ENCODE peak calls at places on chromosomes 1 and 21, in six cellular contexts. One of them, this sample, is unnamed.

GRCh38 chr1:225450491-225451191 is 22.8 kb upstream of the LBR start:
- DNase-seq in heart left ventricle: peak
- DNase-seq in ovary: peak
- DNase-seq in RWPE2: no peak
- DNase-seq in cardiac muscle cell: no peak
- DNase-seq in upper lobe of right lung: peak
- DNase-seq in this sample: no peak

GRCh38 chr21:27564684-27565280 is 597.9 kb upstream of the ADAMTS5 start:
- DNase-seq in RWPE2: no peak
- DNase-seq in cardiac muscle cell: peak
- DNase-seq in ovary: peak
- DNase-seq in upper lobe of right lung: no peak
- DNase-seq in heart left ventricle: no peak
- DNase-seq in this sample: peak

GRCh38 chr1:239125027-239125426 is 261.3 kb upstream of the CHRM3 start:
- DNase-seq in heart left ventricle: no peak
- DNase-seq in upper lobe of right lung: no peak
- DNase-seq in RWPE2: no peak
- DNase-seq in ovary: no peak
- DNase-seq in cardiac muscle cell: peak
- DNase-seq in this sample: no peak

GRCh38 chr1:182110635-182111034 is 49.1 kb upstream of the ZNF648 start:
- DNase-seq in ovary: no peak
- DNase-seq in upper lobe of right lung: no peak
- DNase-seq in RWPE2: no peak
- DNase-seq in heart left ventricle: no peak
- DNase-seq in cardiac muscle cell: no peak
- DNase-seq in this sample: no peak

GRCh38 chr1:97350241-97350640 is 570.6 kb downstream of the DPYD start:
- DNase-seq in heart left ventricle: no peak
- DNase-seq in upper lobe of right lung: no peak
- DNase-seq in cardiac muscle cell: no peak
- DNase-seq in RWPE2: no peak
- DNase-seq in ovary: no peak
- DNase-seq in this sample: no peak

GRCh38 chr1:220819627-220820026 is 32.9 kb downstream of the MTARC1 start:
- DNase-seq in RWPE2: no peak
- DNase-seq in ovary: no peak
- DNase-seq in cardiac muscle cell: no peak
- DNase-seq in upper lobe of right lung: no peak
- DNase-seq in heart left ventricle: no peak
- DNase-seq in this sample: no peak

GRCh38 chr1:211632808-211633522 is 42.5 kb downstream of the NEK2 start:
- DNase-seq in cardiac muscle cell: peak
- DNase-seq in upper lobe of right lung: no peak
- DNase-seq in RWPE2: no peak
- DNase-seq in heart left ventricle: peak
- DNase-seq in ovary: peak
- DNase-seq in this sample: no peak

GRCh38 chr1:56787330-56787729 is 31.9 kb downstream of the FYB2 start:
- DNase-seq in RWPE2: no peak
- DNase-seq in cardiac muscle cell: no peak
- DNase-seq in heart left ventricle: no peak
- DNase-seq in upper lobe of right lung: no peak
- DNase-seq in ovary: no peak
- DNase-seq in this sample: no peak

GRCh38 chr1:67838180-67838912 is 5.1 kb upstream of the GNG12 start:
- DNase-seq in RWPE2: no peak
- DNase-seq in heart left ventricle: no peak
- DNase-seq in upper lobe of right lung: no peak
- DNase-seq in ovary: no peak
- DNase-seq in cardiac muscle cell: peak
- DNase-seq in this sample: no peak

GRCh38 chr1:33710989-33711388 is 152.9 kb upstream of the HMGB4 start:
- DNase-seq in ovary: no peak
- DNase-seq in cardiac muscle cell: no peak
- DNase-seq in RWPE2: no peak
- DNase-seq in upper lobe of right lung: no peak
- DNase-seq in heart left ventricle: no peak
- DNase-seq in this sample: no peak

GRCh38 chr1:226657788-226658537 is 81.1 kb downstream of the ITPKB start:
- DNase-seq in upper lobe of right lung: no peak
- DNase-seq in heart left ventricle: peak
- DNase-seq in RWPE2: no peak
- DNase-seq in cardiac muscle cell: no peak
- DNase-seq in ovary: no peak
- DNase-seq in this sample: no peak

GRCh38 chr1:72845342-72845741 is 563.0 kb upstream of the NEGR1 start:
- DNase-seq in RWPE2: no peak
- DNase-seq in upper lobe of right lung: no peak
- DNase-seq in ovary: no peak
- DNase-seq in cardiac muscle cell: peak
- DNase-seq in heart left ventricle: no peak
- DNase-seq in this sample: no peak

GRCh38 chr1:94727846-94728715 is 92.1 kb upstream of the SLC44A3 start:
- DNase-seq in heart left ventricle: no peak
- DNase-seq in upper lobe of right lung: no peak
- DNase-seq in RWPE2: peak
- DNase-seq in cardiac muscle cell: peak
- DNase-seq in ovary: peak
- DNase-seq in this sample: no peak

GRCh38 chr1:230301820-230302219 is 124.3 kb downstream of the PGBD5 start:
- DNase-seq in cardiac muscle cell: no peak
- DNase-seq in RWPE2: no peak
- DNase-seq in ovary: no peak
- DNase-seq in upper lobe of right lung: no peak
- DNase-seq in heart left ventricle: no peak
- DNase-seq in this sample: no peak

GRCh38 chr1:75373542-75374159 is 237.3 kb downstream of the SLC44A5 start:
- DNase-seq in RWPE2: no peak
- DNase-seq in heart left ventricle: no peak
- DNase-seq in ovary: no peak
- DNase-seq in cardiac muscle cell: no peak
- DNase-seq in upper lobe of right lung: no peak
- DNase-seq in this sample: no peak

GRCh38 chr1:150259758-150260669 is 2.4 kb downstream of the CA14 start:
- DNase-seq in heart left ventricle: no peak
- DNase-seq in ovary: peak
- DNase-seq in RWPE2: peak
- DNase-seq in cardiac muscle cell: peak
- DNase-seq in upper lobe of right lung: peak
- DNase-seq in this sample: peak

GRCh38 chr1:175072131-175072941 is 4.7 kb downstream of the TNN start:
- DNase-seq in upper lobe of right lung: no peak
- DNase-seq in ovary: no peak
- DNase-seq in RWPE2: no peak
- DNase-seq in cardiac muscle cell: peak
- DNase-seq in heart left ventricle: no peak
- DNase-seq in this sample: no peak

GRCh38 chr1:208068441-208068840 is 157.5 kb upstream of the CD34 start:
- DNase-seq in heart left ventricle: no peak
- DNase-seq in upper lobe of right lung: no peak
- DNase-seq in ovary: no peak
- DNase-seq in RWPE2: no peak
- DNase-seq in cardiac muscle cell: no peak
- DNase-seq in this sample: peak

GRCh38 chr1:189899686-189900495 is 577.8 kb downstream of the BRINP3 start:
- DNase-seq in upper lobe of right lung: no peak
- DNase-seq in cardiac muscle cell: no peak
- DNase-seq in ovary: no peak
- DNase-seq in heart left ventricle: no peak
- DNase-seq in RWPE2: no peak
- DNase-seq in this sample: no peak

GRCh38 chr21:17463441-17463840 is 49.4 kb upstream of the CXADR start:
- DNase-seq in upper lobe of right lung: no peak
- DNase-seq in cardiac muscle cell: peak
- DNase-seq in RWPE2: no peak
- DNase-seq in ovary: no peak
- DNase-seq in heart left ventricle: no peak
- DNase-seq in this sample: no peak

GRCh38 chr1:22334860-22335550 is 116.6 kb upstream of the ZBTB40 start:
- DNase-seq in upper lobe of right lung: no peak
- DNase-seq in ovary: no peak
- DNase-seq in heart left ventricle: no peak
- DNase-seq in RWPE2: no peak
- DNase-seq in cardiac muscle cell: no peak
- DNase-seq in this sample: no peak

GRCh38 chr1:45246760-45247159 is 40.4 kb upstream of the ZSWIM5 start:
- DNase-seq in ovary: no peak
- DNase-seq in RWPE2: no peak
- DNase-seq in cardiac muscle cell: peak
- DNase-seq in upper lobe of right lung: no peak
- DNase-seq in heart left ventricle: no peak
- DNase-seq in this sample: no peak

GRCh38 chr1:11530731-11531311 is 51.9 kb downstream of the DISP3 start:
- DNase-seq in upper lobe of right lung: peak
- DNase-seq in ovary: no peak
- DNase-seq in RWPE2: peak
- DNase-seq in heart left ventricle: no peak
- DNase-seq in cardiac muscle cell: no peak
- DNase-seq in this sample: no peak

DNA sequence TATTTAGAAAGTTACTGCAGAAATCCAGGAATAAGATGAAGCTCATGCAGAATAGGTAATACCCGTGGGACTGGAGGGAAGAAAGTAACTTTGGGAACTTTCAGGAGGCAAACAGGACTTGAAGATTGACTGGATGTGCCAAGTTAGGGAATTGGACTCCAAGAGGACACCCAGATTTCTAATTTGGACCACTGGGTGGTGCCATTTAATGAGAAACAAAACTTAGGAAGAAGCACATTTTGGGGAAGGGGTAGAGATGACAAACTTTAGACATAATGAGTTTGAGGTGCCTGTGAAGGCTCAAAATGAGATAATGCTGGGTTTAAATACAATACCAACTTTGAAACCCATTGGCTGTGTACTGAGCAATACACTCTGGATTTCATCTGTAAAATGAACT is 3.3 kb upstream of the B4GALT3 start:
- DNase-seq in ovary: no peak
- DNase-seq in heart left ventricle: no peak
- DNase-seq in RWPE2: no peak
- DNase-seq in cardiac muscle cell: no peak
- DNase-seq in upper lobe of right lung: no peak
- DNase-seq in this sample: no peak
- TF ChIP-seq CTCF in ovary: no peak
- TF ChIP-seq CTCF in heart left ventricle: no peak
- TF ChIP-seq CTCF in RWPE2: peak
- TF ChIP-seq CTCF in cardiac muscle cell: peak
- TF ChIP-seq CTCF in upper lobe of right lung: peak
- TF ChIP-seq CTCF in this sample: peak

DNA sequence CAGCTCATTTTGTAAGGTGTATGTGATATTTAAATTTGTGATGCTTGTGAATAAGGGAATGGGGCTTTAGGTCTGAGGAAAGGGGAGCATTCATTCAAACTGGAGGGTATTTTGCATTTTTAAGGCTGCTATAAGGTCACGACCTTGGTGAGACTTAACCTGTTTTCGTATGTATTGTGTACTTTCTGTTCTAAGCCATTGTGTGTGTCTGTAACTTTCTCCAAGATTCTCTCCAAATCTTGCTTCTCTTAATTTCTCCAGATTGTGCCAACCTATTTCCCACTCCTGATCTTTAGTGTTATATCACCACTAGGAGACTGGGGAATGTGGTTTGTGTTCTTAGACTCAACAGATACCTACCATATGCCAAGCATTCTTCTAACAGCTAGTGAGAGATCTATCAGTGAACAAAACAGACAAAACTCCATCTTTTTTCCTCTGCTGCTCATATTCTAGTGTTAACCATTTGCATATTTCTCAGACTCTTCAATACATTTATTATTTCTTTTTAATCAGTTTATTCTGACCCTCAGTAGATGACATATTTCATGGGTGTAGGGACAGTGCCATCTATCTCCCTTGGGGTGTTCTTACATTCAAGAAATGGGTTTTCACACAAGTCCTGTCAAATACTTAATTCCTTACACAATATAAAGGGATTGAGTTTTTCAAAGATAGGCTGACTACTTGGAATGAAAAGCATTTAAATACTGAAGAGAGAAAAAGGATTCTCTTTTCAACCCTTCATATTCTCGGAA is 27.5 kb downstream of the ATP1B1 start:
- DNase-seq in upper lobe of right lung: no peak
- DNase-seq in heart left ventricle: no peak
- DNase-seq in RWPE2: no peak
- DNase-seq in ovary: no peak
- DNase-seq in cardiac muscle cell: peak
- DNase-seq in this sample: no peak
- TF ChIP-seq CTCF in upper lobe of right lung: peak
- TF ChIP-seq CTCF in heart left ventricle: peak
- TF ChIP-seq CTCF in RWPE2: peak
- TF ChIP-seq CTCF in ovary: no peak
- TF ChIP-seq CTCF in cardiac muscle cell: peak
- TF ChIP-seq CTCF in this sample: no peak

GRCh38 chr1:111789666-111790316 is 34.1 kb downstream of the DDX20 start:
- DNase-seq in upper lobe of right lung: no peak
- DNase-seq in RWPE2: no peak
- DNase-seq in heart left ventricle: no peak
- DNase-seq in cardiac muscle cell: peak
- DNase-seq in ovary: no peak
- DNase-seq in this sample: no peak
- TF ChIP-seq CTCF in upper lobe of right lung: no peak
- TF ChIP-seq CTCF in RWPE2: no peak
- TF ChIP-seq CTCF in heart left ventricle: no peak
- TF ChIP-seq CTCF in cardiac muscle cell: no peak
- TF ChIP-seq CTCF in ovary: no peak
- TF ChIP-seq CTCF in this sample: no peak

DNA sequence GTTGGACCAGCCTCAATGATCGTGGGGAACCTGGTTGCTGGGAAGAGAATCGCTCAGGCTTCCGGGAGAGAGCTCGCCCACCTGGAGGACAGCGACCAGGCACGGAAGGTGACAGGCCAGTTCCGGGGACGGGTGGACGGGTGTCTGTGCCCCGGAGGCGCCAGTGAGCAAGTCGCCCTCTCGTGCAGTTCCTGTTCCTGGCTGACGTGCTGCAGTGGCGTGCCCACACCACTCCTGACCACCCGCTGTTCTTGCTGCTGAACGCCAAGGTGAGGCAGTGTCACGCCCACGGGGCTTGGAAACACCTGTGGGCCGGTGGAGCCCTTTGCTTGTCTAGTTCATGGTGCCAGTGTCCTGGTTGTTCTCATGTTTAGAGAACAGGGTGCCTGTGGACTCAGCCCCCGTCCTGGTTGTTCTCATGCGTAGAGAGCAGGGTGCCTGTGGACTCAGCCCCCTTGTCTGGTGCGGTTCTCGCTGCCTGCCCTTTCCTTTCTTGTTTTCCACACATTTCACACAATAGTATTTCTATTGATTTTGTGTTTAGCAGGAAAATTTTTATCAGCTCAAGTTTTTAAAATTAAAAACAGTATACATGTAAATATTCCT is 53.1 kb downstream of the S100B start:
- DNase-seq in RWPE2: no peak
- DNase-seq in heart left ventricle: no peak
- DNase-seq in upper lobe of right lung: peak
- DNase-seq in cardiac muscle cell: no peak
- DNase-seq in ovary: no peak
- DNase-seq in this sample: no peak
- TF ChIP-seq CTCF in RWPE2: no peak
- TF ChIP-seq CTCF in heart left ventricle: no peak
- TF ChIP-seq CTCF in upper lobe of right lung: no peak
- TF ChIP-seq CTCF in cardiac muscle cell: no peak
- TF ChIP-seq CTCF in ovary: no peak
- TF ChIP-seq CTCF in this sample: no peak

This sample was measured in neural crest cell.